ENCODE peak calls at places on chromosomes 3 and 15, in ten cellular contexts. T is SK-N-SH, W is breast epithelium, P is suprapubic skin, K is K562, D is Panc1, N is endothelial cell of umbilical vein, H is H1, L is GM23338, E is transverse colon. F is an unnamed sample. For H3K4me1, the result is how much of the 10 kb centered on the place peaks cover.

GRCh38 chr3:73536952-73537351 is 87.8 kb downstream of the PDZRN3 start:
- DNase-seq in T (no peak), W (no peak), P (no peak), K (no peak), D (no peak), N (no peak), H (no peak), L (no peak), E (no peak), F (peak)

GRCh38 chr3:46449755-46450552 is 14.8 kb downstream of the LTF start:
- DNase-seq in T (peak), W (no peak), P (no peak), K (peak), D (no peak), N (no peak), H (no peak), L (peak), E (no peak), F (no peak)

GRCh38 chr15:98899266-98900021 is 108.1 kb downstream of the PGPEP1L start:
- DNase-seq in T (no peak), W (no peak), P (no peak), K (no peak), D (no peak), N (no peak), H (no peak), L (no peak), E (no peak), F (no peak)

GRCh38 chr3:157290761-157291160 is 130.8 kb upstream of the CCNL1 start:
- DNase-seq in T (no peak), W (no peak), P (no peak), K (no peak), D (no peak), N (no peak), H (no peak), L (no peak), E (no peak), F (no peak)

GRCh38 chr3:17013571-17013970 is 128.8 kb downstream of the PLCL2 start:
- DNase-seq in T (no peak), W (no peak), P (no peak), K (no peak), D (no peak), N (no peak), H (no peak), L (no peak), E (no peak), F (no peak)

GRCh38 chr15:78714890-78715289 is 73.9 kb upstream of the CHRNB4 start:
- DNase-seq in T (no peak), W (no peak), P (no peak), K (no peak), D (no peak), N (no peak), H (no peak), L (peak), E (no peak), F (no peak)

GRCh38 chr15:57559875-57560274 is 31.8 kb upstream of the MYZAP start:
- DNase-seq in T (peak), W (peak), P (no peak), K (peak), D (peak), N (peak), H (peak), L (peak), E (peak), F (no peak)

GRCh38 chr3:46993986-46994385 is 14.5 kb downstream of the NBEAL2 start:
- DNase-seq in T (no peak), W (no peak), P (no peak), K (no peak), D (no peak), N (no peak), H (no peak), L (no peak), E (no peak), F (no peak)

GRCh38 chr3:169984287-169984686 is 17.7 kb downstream of the SEC62 start:
- DNase-seq in T (no peak), W (no peak), P (no peak), K (no peak), D (no peak), N (peak), H (no peak), L (no peak), E (no peak), F (no peak)

GRCh38 chr3:187902041-187902471 is 156.8 kb upstream of the BCL6 start:
- DNase-seq in T (no peak), W (no peak), P (no peak), K (no peak), D (no peak), N (no peak), H (no peak), L (no peak), E (no peak), F (no peak)
- H3K4me1 ChIP-seq in T (under half), W (under half), P (under half), K (under half), D (under half), N (under half), H (under half), L (under half), E (under half), F (under half)

DNA sequence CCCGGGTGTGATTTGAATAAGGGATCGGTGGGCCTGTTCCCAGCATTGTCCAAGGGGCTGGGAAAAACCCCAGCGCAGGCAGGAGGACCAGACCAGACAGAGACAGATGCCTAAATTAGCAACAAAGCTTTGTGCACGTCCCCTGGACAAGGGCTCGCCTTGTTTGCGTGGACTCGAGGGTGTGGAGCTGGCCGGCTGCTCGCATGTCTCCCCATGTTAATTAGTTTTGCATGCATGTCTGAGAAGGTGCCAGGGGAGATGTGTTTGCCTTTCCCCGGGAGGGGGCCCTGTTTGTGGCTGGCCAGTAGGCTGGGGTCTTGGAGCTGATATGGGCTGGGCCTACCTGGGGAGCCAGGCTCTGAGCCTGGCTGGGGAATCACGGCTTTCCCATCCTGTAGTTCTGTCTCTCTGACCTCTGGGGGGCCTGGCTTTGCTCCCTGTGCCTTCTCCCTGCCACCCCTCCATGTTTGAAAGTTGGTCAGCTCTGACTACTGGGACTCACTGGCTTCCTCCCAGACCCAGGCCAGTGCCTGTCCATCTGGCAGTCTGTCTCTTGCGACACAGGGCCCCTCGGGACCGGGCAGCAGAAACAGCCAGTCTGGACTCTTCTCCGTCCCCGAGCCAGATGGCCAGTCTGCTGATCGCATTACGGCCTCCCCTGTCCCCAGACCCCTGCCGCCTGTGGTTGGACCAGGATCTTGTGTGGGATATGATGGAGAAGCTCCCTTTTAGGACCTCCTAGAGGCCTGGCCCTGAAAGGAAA is 55.4 kb upstream of the POLG start:
- DNase-seq in T (peak), W (no peak), P (no peak), K (no peak), D (no peak), N (no peak), H (no peak), L (no peak), E (no peak), F (no peak)
- TF ChIP-seq CTCF in T (no peak), W (no peak), P (no peak), K (no peak), D (no peak), N (no peak), H (no peak), L (no peak), E (no peak), F (no peak)

GRCh38 chr15:67915374-67916050 is 75.7 kb upstream of the RNU6-1 start:
- DNase-seq in T (no peak), W (peak), P (no peak), K (no peak), D (peak), N (peak), H (no peak), L (peak), E (peak), F (peak)
- TF ChIP-seq POLR2AphosphoS5 in T (no peak), W (no peak), P (no peak), K (no peak), D (peak), N (no peak), H (no peak), L (no peak), E (peak), F (peak)

GRCh38 chr15:63507878-63508818 is 3.8 kb downstream of the USP3 start:
- DNase-seq in T (no peak), W (no peak), P (no peak), K (no peak), D (no peak), N (no peak), H (no peak), L (no peak), E (no peak), F (no peak)

GRCh38 chr15:63506537-63507035 is 2.2 kb downstream of the USP3 start:
- DNase-seq in T (no peak), W (no peak), P (no peak), K (no peak), D (no peak), N (peak), H (no peak), L (no peak), E (no peak), F (no peak)

GRCh38 chr15:63509933-63510547 is 5.6 kb downstream of the USP3 start:
- DNase-seq in T (no peak), W (no peak), P (no peak), K (no peak), D (peak), N (peak), H (no peak), L (no peak), E (no peak), F (no peak)

GRCh38 chr15:63510548-63510940 is 6.2 kb downstream of the USP3 start:
- DNase-seq in T (no peak), W (no peak), P (no peak), K (no peak), D (no peak), N (no peak), H (no peak), L (no peak), E (no peak), F (no peak)

DNA sequence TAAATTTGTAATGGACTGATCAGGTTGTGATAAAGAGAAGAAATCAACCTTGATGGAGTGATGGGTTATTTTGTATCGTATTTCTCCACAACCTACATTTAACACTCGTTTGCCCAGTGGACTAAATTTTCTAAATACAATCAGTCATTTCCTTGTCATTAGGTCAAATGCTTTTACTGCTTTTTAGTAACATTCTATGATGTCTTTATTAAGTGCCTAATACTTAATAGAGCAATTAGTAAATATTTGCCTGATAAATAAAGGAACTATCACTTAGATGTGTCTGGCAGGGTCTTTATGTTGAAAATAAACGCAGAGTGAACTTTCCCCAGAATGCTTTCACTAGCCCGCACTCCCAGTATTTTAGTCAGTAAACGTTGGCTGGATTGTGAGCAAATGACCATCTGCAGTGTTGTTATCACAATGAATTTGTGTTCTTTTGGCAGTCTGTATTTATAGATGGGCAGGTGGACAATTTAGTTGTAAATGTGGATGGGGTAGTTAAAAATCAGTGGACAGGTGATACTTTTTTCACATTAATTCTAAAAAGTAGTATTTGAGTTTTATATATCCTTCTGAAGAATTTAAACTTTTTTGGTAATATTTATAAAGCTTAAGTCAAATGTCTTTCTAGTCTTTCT is 4.8 kb downstream of the USP3 start:
- DNase-seq in T (no peak), W (no peak), P (no peak), K (no peak), D (no peak), N (peak), H (no peak), L (no peak), E (no peak), F (no peak)
- H3K4me1 ChIP-seq in T (under half), W (under half), P (half or more), K (under half), D (half or more), N (under half), H (under half), L (under half), E (under half), F (under half)

DNA sequence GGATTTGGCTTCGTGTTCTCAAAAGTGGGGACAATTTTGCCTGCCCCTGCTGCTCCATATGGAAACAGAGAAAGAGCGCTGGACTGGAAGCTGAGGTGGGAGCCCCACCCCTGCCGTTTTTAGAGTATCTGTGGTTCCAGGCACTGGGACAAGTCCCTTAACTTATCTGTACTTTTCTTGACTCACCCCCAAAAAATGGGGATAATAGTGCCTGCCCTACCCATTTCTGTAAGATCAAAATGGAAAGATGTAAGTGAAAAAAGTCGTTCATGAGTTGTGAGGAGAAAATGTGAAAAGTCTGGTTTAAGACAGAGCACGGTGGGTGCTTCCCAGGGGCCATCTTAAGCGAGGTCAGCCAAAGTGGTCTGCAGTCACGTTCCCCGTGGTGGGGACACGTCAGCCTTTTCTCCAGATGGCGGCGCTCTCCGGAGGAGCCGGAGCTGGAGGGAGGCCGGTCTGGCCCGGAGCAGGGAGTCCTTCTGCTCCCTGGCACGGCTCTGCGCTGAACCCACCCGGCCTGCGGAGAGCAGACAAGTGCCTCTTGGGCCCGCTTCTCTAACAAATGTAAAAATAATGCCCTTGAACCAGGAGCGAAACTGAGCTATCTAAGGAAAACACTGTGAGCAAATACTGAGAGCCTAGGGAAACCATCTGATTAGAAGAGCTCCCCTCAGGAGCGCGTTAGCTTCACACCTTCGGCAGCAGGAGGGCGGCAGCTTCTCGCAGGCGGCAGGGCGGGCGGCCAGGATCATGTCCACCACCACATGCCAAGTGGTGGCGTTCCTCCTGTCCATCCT is at the start of gene CLDN18:
- DNase-seq in T (no peak), W (no peak), P (no peak), K (no peak), D (no peak), N (no peak), H (no peak), L (peak), E (no peak), F (no peak)
- TF ChIP-seq CTCF in T (no peak), W (no peak), P (no peak), K (no peak), D (no peak), N (no peak), H (peak), L (peak), E (no peak), F (no peak)

GRCh38 chr15:44565387-44566169 is 28.6 kb downstream of the EIF3J start:
- DNase-seq in T (no peak), W (no peak), P (no peak), K (no peak), D (no peak), N (no peak), H (no peak), L (no peak), E (no peak), F (no peak)
- TF ChIP-seq POLR2AphosphoS5 in T (no peak), W (no peak), P (no peak), K (no peak), D (no peak), N (no peak), H (peak), L (no peak), E (no peak), F (no peak)

DNA sequence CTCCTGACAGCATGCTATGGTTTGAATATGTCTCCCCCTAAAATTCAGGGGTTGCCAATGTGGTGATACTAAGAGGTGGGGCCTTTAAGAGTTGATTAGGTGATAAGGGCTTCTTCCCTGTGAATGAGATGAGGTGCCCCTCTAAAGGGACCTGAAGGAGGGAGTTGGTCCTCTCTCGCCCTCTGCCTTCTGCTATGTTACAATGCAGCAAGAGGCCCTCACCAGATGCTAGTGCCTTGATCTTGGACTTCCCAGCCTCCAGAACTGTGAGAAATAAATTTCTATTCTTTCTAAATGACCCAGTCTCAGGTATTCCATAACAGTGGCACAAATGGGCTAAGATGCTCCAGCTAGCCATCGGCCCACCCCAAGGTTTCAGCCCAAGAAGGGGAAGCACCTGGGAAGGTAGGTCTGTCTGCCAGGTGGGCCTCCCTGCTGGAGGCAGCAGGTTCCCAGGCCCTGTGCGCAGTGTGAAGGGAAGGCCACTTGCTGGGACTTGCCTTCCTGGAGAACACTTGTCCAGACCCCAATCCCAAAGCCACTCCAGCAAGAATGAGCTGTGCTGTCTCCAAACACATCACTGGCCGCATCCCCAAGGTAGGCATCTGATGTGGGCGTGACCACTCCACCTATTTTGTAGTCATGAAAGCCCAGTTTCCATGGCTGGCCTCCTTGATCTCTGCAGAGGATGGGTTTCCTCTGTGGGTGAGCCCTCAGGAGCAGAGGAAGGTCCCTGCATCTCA is 9.0 kb downstream of the TGM4 start:
- DNase-seq in T (no peak), W (no peak), P (no peak), K (no peak), D (no peak), N (no peak), H (no peak), L (peak), E (no peak), F (no peak)
- H3K4me1 ChIP-seq in T (under half), W (under half), P (under half), K (under half), D (under half), N (under half), H (under half), L (under half), E (under half), F (under half)

F was measured in sigmoid colon.